ENCODE peak calls at places on chromosomes 12 and 14, in four cellular contexts. P is SK-N-SH, T is K562, S is HepG2. N is an unnamed sample.
A peak's percentile ranks its signal among the peaks of the same experiment; 100 is the strongest.

GRCh38 chr14:90383731-90384542 is 12.9 kb upstream of the CALM1 start:
- DNase-seq in P (peak; percentile 60), T (peak; percentile 24), S (peak; percentile 13), N (no peak)

GRCh38 chr14:69428289-69428998 is 30.0 kb downstream of the SLC39A9 start:
- DNase-seq in P (no peak), T (no peak), S (no peak), N (peak; percentile 60)

GRCh38 chr14:30450620-30451019 is 108.3 kb upstream of the G2E3 start:
- DNase-seq in P (no peak), T (no peak), S (no peak), N (no peak)

GRCh38 chr12:124586756-124587155 is 19.3 kb upstream of the NCOR2 start:
- DNase-seq in P (no peak), T (no peak), S (no peak), N (no peak)

GRCh38 chr12:70052931-70053497 is 190.2 kb upstream of the CNOT2 start:
- DNase-seq in P (no peak), T (peak; percentile 37), S (peak; percentile 84), N (no peak)

GRCh38 chr12:59268295-59268809 is 327.5 kb upstream of the SLC16A7 start:
- DNase-seq in P (no peak), T (no peak), S (no peak), N (no peak)

GRCh38 chr12:64884164-64884542 is 59.7 kb downstream of the TBC1D30 start:
- DNase-seq in P (no peak), T (no peak), S (no peak), N (no peak)

GRCh38 chr14:39423793-39424192 is 8.4 kb downstream of the FBXO33 start:
- DNase-seq in P (no peak), T (no peak), S (no peak), N (no peak)

GRCh38 chr14:71089974-71090373 is 182.7 kb downstream of the PCNX1 start:
- DNase-seq in P (no peak), T (no peak), S (no peak), N (no peak)

GRCh38 chr12:62767506-62767905 is 167.4 kb downstream of the PPM1H start:
- DNase-seq in P (no peak), T (no peak), S (no peak), N (no peak)

GRCh38 chr12:64609543-64610091 is 678 bp upstream of the RASSF3 start:
- DNase-seq in P (peak; percentile 43), T (no peak), S (no peak), N (no peak)

DNA sequence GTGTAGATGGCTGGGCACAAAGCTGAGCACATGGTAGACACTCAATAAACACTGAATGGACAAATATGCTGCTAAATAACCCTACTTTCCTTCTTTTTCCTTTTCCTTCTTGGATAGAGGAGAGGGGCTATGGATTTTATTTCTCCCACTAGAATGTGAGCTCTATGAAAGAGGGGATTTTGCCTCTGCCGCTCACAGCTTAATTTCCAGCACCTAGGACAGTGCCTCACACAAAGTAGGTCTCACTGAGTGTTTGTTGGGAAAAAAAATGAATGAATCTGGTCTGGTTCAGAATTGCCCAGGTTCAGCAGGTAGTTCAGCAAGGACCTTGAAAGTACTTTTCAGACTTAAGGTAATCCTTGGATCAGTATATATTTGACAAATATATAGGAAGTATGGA is 65.5 kb downstream of the WSCD2 start:
- DNase-seq in P (no peak), T (no peak), S (no peak), N (no peak)
- TF ChIP-seq GABPA in P (no peak), T (no peak), S (no peak), N (no peak)

GRCh38 chr12:109727039-109727723 is 13.6 kb downstream of the FAM222A start:
- DNase-seq in P (peak; percentile 36), T (no peak), S (peak; percentile 89), N (no peak)
- TF ChIP-seq ZBTB33 in P (no peak), T (no peak), S (no peak), N (no peak)

DNA sequence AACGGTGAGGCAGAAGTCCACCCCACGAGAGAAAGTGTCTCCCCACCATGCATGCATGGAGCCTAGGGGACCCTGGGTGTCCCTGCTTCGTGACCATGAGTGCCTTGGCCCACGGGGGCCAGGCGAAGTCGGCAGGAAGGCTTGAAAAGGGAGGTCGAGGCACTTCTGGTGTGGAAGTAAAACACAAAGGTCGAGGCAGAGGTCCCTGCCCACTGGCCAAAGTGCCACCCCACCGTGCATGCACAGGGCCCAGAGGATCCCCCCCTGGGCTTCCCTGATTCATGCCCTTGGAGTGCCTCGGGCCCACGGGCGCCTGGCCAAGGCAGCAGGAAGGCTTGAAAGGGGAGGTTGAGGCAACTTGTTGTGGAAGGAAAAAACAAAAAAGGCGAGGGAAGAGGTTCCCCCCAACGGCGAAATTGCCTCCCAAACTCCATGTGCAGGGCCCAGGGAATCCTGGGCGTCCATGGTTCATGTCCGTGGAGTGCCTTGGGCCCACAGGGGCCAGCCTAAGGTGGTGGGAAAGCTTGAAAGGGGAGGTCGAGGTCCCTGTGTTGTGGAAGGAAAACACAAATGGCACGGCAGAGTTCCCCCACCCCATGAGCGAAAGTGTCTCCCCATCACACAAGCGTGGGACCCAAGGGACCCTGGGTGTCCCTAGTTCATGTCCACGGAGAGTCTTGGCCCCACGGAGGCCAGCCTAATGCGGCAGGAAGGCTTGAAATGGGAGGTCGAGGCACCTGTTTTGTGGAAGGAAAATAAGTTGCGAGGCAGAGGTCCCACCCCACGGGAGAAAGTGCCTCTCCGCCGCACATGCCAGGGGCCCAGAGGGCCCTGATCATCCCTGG is 372.1 kb downstream of the ALG10 start:
- DNase-seq in P (peak; percentile 9), T (no peak), S (no peak), N (no peak)
- TF ChIP-seq RFX5 in P (no peak), T (no peak), S (no peak), N (no peak)

GRCh38 chr12:54141534-54142475 is 47.0 kb downstream of the SMUG1 start:
- DNase-seq in P (no peak), T (no peak), S (no peak), N (no peak)

GRCh38 chr12:54144738-54145137 is 44.0 kb downstream of the SMUG1 start:
- DNase-seq in P (no peak), T (no peak), S (no peak), N (no peak)

GRCh38 chr12:54145844-54146243 is 42.9 kb downstream of the SMUG1 start:
- DNase-seq in P (no peak), T (no peak), S (no peak), N (no peak)

GRCh38 chr12:54140958-54141388 is 47.8 kb downstream of the SMUG1 start:
- DNase-seq in P (no peak), T (no peak), S (no peak), N (no peak)

DNA sequence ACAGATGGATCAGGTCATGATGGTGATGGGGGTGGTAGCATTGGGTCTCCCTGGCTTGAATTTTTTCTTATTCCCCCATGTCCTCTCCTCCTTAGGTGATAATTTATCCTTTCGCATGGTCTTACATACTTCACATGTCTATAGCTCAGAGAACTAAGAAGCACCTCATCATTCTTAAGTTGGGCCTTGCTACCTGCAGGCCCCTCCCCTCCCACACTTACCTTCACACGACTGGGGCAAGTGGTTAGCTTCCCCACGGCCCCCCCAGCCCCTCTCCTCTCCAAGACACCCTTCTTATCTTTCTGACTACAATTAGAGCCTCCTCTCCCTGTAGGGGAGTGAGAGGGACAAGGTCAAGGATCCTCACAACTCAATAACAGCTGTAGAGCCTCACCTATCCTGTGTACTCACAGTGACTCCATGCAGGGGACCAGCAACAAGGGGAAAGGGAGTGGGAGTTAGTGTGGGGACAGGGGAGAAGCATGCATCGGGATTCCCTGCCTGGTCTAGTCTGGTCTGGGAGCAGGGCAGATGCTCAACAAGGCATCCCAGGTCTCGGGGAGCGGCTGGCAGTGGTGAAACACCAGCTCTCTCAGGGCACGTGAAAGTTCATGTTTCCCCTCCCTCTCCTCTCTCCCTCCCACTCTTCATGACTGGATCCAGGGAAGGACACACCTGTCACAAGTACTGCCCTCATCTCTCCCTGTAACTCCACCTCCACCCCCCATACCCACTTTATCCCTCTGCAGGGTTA is 45.4 kb downstream of the SMUG1 start:
- DNase-seq in P (no peak), T (no peak), S (no peak), N (no peak)
- TF ChIP-seq GABPA in P (no peak), T (no peak), S (no peak), N (no peak)

DNA sequence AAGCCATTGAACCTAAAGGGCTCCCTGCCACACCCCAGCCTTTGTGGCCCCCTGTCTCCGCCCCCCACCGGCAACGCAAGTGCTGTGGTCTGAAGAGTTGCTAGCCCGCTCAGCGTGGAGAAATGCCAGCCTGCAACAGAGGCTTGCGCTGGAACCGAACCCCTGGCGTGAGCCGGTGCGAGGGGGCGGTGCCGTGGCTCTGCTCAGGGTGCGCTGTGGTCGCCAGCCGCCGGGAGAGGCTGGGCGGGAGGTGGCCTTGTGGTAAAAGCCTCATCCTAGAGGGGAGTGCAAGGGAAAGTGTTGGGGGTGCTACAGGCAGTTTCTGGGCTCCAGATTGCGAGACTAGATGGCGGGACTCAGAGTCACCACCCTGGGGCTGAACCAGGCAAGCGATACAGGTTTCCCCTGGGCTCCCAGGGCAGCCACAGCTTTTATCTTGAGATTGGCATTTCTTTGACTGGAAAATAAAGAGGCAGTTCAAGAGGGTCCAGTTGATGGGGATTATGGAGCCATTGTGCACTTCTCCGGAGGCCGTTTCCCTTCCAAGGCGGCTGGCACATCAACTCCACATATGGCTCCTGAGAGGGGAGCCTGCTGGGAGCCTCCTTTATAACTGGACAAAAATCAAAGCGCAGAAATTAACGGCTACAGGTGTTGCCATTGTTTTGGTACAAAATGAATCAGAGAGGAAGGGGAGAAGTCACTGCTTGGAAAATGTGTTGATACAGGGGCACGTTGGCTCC is 2.3 kb downstream of the PLXNC1 start:
- DNase-seq in P (peak; percentile 46), T (no peak), S (no peak), N (no peak)
- TF ChIP-seq ZBTB33 in P (no peak), T (no peak), S (no peak), N (no peak)

DNA sequence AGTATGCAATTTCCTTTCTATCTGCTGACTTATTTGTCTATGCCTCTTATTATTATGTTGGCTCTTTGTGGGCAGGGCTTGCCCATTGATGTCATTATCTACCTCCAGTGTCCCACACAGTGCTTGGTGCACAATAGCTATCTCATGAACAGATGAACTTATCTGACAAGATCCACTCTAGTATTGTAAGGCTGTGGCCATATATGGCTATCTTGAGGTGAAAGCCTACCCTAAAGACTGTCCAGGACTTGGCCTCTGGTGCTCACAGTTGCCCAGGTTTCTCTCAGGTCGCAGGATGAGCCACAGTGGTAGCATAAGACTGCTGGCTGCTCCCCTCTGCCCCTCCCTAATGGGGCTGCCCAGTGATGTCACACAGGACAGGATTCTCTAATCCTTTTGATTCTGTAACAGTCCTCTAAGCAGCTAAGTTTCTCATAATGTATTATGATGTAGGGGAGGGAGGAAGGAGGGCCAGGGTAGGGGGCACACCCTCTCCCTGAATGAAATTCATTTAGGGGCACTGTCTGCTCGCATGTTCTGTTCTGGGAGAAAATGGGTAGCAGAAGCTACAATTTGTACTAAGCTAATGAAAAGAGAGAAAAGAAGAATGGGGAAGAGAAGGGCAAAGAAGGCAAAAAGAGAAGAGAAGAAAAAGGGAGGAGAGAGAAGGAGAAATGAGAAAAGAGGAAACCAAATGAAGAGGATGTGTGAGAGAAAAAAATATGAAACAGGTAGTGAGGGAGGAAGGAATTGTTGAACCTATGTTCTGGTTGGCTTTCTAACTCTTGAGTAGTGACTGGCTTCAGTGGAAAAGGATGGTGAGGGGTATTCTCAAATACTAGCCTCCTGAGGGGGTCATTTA is 3.5 kb upstream of the PPM1A start:
- DNase-seq in P (no peak), T (peak; percentile 6), S (no peak), N (no peak)
- TF ChIP-seq RFX5 in P (no peak), T (no peak), S (no peak), N (no peak)

N was measured in GM12878.